ENCODE peak calls at places on chromosomes 4 and X, in six cellular contexts. J is CD8-positive, alpha-beta T cell; N is activated naive CD8-positive, alpha-beta T cell treated with anti-CD3 and anti-CD28 coated beads, Interleukin-2, amount 10 ng/mL, durations not matched to agents 7 days and 5 days; W is substantia nigra; L is activated T-helper 1 cell treated with anti-CD3 and anti-CD28 coated beads, Interleukin-12 subunit alpha, Interleukin-12 subunit beta, Interleukin-2, Interleukin-4 antibody, amounts not matched to agents 30 ng/mL and 10 ng/mL and 1 ng/mL, durations not matched to agents 14 hours and 24 hours and 36 hours; B is lung. G is an unnamed sample.

GRCh38 chrX:40945366-40945713 is 139.9 kb upstream of the USP9X start:
- DNase-seq in J (no peak), N (no peak), W (no peak), L (no peak), B (no peak), G (no peak)

GRCh38 chrX:111270339-111270738 is at the start of gene CAPN6:
- DNase-seq in J (no peak), N (no peak), W (no peak), L (no peak), B (no peak), G (peak)

GRCh38 chr4:116150152-116150551 is 935.2 kb downstream of the TRAM1L1 start:
- DNase-seq in J (no peak), N (no peak), W (no peak), L (no peak), B (no peak), G (no peak)

GRCh38 chr4:3224971-3225850 is 23.7 kb upstream of the MSANTD1 start:
- DNase-seq in J (no peak), N (no peak), W (no peak), L (no peak), B (no peak), G (no peak)

GRCh38 chr4:120733968-120734367 is 188.6 kb downstream of the PRDM5 start:
- DNase-seq in J (no peak), N (no peak), W (no peak), L (no peak), B (no peak), G (no peak)

GRCh38 chr4:69360271-69360670 is 80.0 kb downstream of the UGT2B28 start:
- DNase-seq in J (no peak), N (no peak), W (no peak), L (no peak), B (no peak), G (no peak)

GRCh38 chr4:602559-602942 is 22.8 kb upstream of the PDE6B start:
- DNase-seq in J (peak), N (peak), W (no peak), L (peak), B (peak), G (peak)

GRCh38 chr4:182748949-182749348 is 168.2 kb downstream of the DCTD start:
- DNase-seq in J (no peak), N (no peak), W (no peak), L (no peak), B (no peak), G (no peak)

GRCh38 chrX:9197231-9197630 is 163.3 kb upstream of the FAM9B start:
- DNase-seq in J (no peak), N (no peak), W (no peak), L (no peak), B (no peak), G (no peak)

GRCh38 chr4:26273308-26273980 is 47.4 kb upstream of the RBPJ start:
- DNase-seq in J (no peak), N (no peak), W (peak), L (no peak), B (peak), G (no peak)

GRCh38 chrX:70921709-70922352 is 9.1 kb downstream of the SLC7A3 start:
- DNase-seq in J (no peak), N (no peak), W (no peak), L (no peak), B (no peak), G (no peak)

GRCh38 chr4:53088132-53088531 is 226.0 kb downstream of the RASL11B start:
- DNase-seq in J (no peak), N (no peak), W (no peak), L (no peak), B (no peak), G (no peak)

GRCh38 chr4:112287258-112287873 is 1.7 kb upstream of the TIFA start:
- DNase-seq in J (no peak), N (no peak), W (no peak), L (no peak), B (no peak), G (no peak)

GRCh38 chr4:169179609-169180526 is 90.9 kb downstream of the SH3RF1 start:
- DNase-seq in J (no peak), N (no peak), W (peak), L (no peak), B (no peak), G (no peak)

GRCh38 chrX:7145454-7145853 is 2.1 kb upstream of the STS start:
- DNase-seq in J (no peak), N (no peak), W (no peak), L (no peak), B (no peak), G (no peak)

GRCh38 chrX:26581086-26581485 is 365.1 kb downstream of the MAGEB5 start:
- DNase-seq in J (no peak), N (no peak), W (no peak), L (no peak), B (no peak), G (no peak)

GRCh38 chr4:9949573-9949972 is 71.7 kb downstream of the SLC2A9 start:
- DNase-seq in J (no peak), N (no peak), W (no peak), L (no peak), B (no peak), G (no peak)

GRCh38 chrX:71953946-71954345 is 43.3 kb downstream of the NHSL2 start:
- DNase-seq in J (no peak), N (no peak), W (no peak), L (no peak), B (no peak), G (no peak)

G was measured in stomach.